ENCODE peak calls at places on chromosomes 11 and 22, in nine cellular contexts. One of them, this sample, is unnamed.

GRCh38 chr11:79139900-79140299 is 300.9 kb downstream of the TENM4 start:
- DNase-seq in ovary: no peak
- DNase-seq in globus pallidus: no peak
- DNase-seq in stimulated activated CD4-positive, alpha-beta T cell treated with anti-CD3 and anti-CD28 coated beads, Interleukin-4, amount 100 ng/mL, for 24 hours: no peak
- DNase-seq in substantia nigra: no peak
- DNase-seq in ELR: no peak
- DNase-seq in cardiac muscle cell: no peak
- DNase-seq in OCI-LY7: no peak
- DNase-seq in T-helper 2 cell: no peak
- DNase-seq in this sample: no peak

GRCh38 chr11:76371170-76371569 is 9.8 kb downstream of the THAP12 start:
- DNase-seq in ovary: no peak
- DNase-seq in globus pallidus: no peak
- DNase-seq in stimulated activated CD4-positive, alpha-beta T cell treated with anti-CD3 and anti-CD28 coated beads, Interleukin-4, amount 100 ng/mL, for 24 hours: peak; percentile 60
- DNase-seq in substantia nigra: no peak
- DNase-seq in ELR: peak; percentile 89
- DNase-seq in cardiac muscle cell: peak; percentile 73
- DNase-seq in OCI-LY7: no peak
- DNase-seq in T-helper 2 cell: no peak
- DNase-seq in this sample: no peak

GRCh38 chr22:37972527-37972926 is 11.8 kb downstream of the SOX10 start:
- DNase-seq in ovary: no peak
- DNase-seq in globus pallidus: peak; percentile 55
- DNase-seq in stimulated activated CD4-positive, alpha-beta T cell treated with anti-CD3 and anti-CD28 coated beads, Interleukin-4, amount 100 ng/mL, for 24 hours: no peak
- DNase-seq in substantia nigra: no peak
- DNase-seq in ELR: no peak
- DNase-seq in cardiac muscle cell: peak; percentile 9
- DNase-seq in OCI-LY7: no peak
- DNase-seq in T-helper 2 cell: no peak
- DNase-seq in this sample: no peak

GRCh38 chr11:33687733-33688479 is 12.7 kb downstream of the C11orf91 start:
- DNase-seq in ovary: no peak
- DNase-seq in globus pallidus: peak; percentile 69
- DNase-seq in stimulated activated CD4-positive, alpha-beta T cell treated with anti-CD3 and anti-CD28 coated beads, Interleukin-4, amount 100 ng/mL, for 24 hours: no peak
- DNase-seq in substantia nigra: no peak
- DNase-seq in ELR: peak; percentile 84
- DNase-seq in cardiac muscle cell: peak; percentile 86
- DNase-seq in OCI-LY7: peak; percentile 74
- DNase-seq in T-helper 2 cell: no peak
- DNase-seq in this sample: no peak

GRCh38 chr11:79196950-79197349 is 243.9 kb downstream of the TENM4 start:
- DNase-seq in ovary: no peak
- DNase-seq in globus pallidus: no peak
- DNase-seq in stimulated activated CD4-positive, alpha-beta T cell treated with anti-CD3 and anti-CD28 coated beads, Interleukin-4, amount 100 ng/mL, for 24 hours: no peak
- DNase-seq in substantia nigra: no peak
- DNase-seq in ELR: no peak
- DNase-seq in cardiac muscle cell: no peak
- DNase-seq in OCI-LY7: no peak
- DNase-seq in T-helper 2 cell: no peak
- DNase-seq in this sample: no peak

GRCh38 chr22:45007946-45008852 is 1.6 kb downstream of the PHF21B start:
- DNase-seq in ovary: peak; percentile 75
- DNase-seq in globus pallidus: peak; percentile 15
- DNase-seq in stimulated activated CD4-positive, alpha-beta T cell treated with anti-CD3 and anti-CD28 coated beads, Interleukin-4, amount 100 ng/mL, for 24 hours: no peak
- DNase-seq in substantia nigra: no peak
- DNase-seq in ELR: peak; percentile 20
- DNase-seq in cardiac muscle cell: peak; percentile 12
- DNase-seq in OCI-LY7: no peak
- DNase-seq in T-helper 2 cell: no peak
- DNase-seq in this sample: peak; percentile 23

GRCh38 chr11:77202941-77203900 is 75.2 kb downstream of the MYO7A start:
- DNase-seq in ovary: no peak
- DNase-seq in globus pallidus: no peak
- DNase-seq in stimulated activated CD4-positive, alpha-beta T cell treated with anti-CD3 and anti-CD28 coated beads, Interleukin-4, amount 100 ng/mL, for 24 hours: no peak
- DNase-seq in substantia nigra: no peak
- DNase-seq in ELR: no peak
- DNase-seq in cardiac muscle cell: no peak
- DNase-seq in OCI-LY7: no peak
- DNase-seq in T-helper 2 cell: no peak
- DNase-seq in this sample: no peak

GRCh38 chr22:46262449-46263207 is 515 bp downstream of the PKDREJ start:
- DNase-seq in ovary: peak; percentile 65
- DNase-seq in globus pallidus: no peak
- DNase-seq in stimulated activated CD4-positive, alpha-beta T cell treated with anti-CD3 and anti-CD28 coated beads, Interleukin-4, amount 100 ng/mL, for 24 hours: peak; percentile 13
- DNase-seq in substantia nigra: no peak
- DNase-seq in ELR: no peak
- DNase-seq in cardiac muscle cell: peak; percentile 67
- DNase-seq in OCI-LY7: no peak
- DNase-seq in T-helper 2 cell: no peak
- DNase-seq in this sample: peak; percentile 22

GRCh38 chr11:11413776-11414175 is 60.7 kb upstream of the CSNK2A3 start:
- DNase-seq in ovary: no peak
- DNase-seq in globus pallidus: no peak
- DNase-seq in stimulated activated CD4-positive, alpha-beta T cell treated with anti-CD3 and anti-CD28 coated beads, Interleukin-4, amount 100 ng/mL, for 24 hours: no peak
- DNase-seq in substantia nigra: no peak
- DNase-seq in ELR: no peak
- DNase-seq in cardiac muscle cell: no peak
- DNase-seq in OCI-LY7: no peak
- DNase-seq in T-helper 2 cell: no peak
- DNase-seq in this sample: no peak

GRCh38 chr11:117498791-117499190 is 171.1 kb downstream of the CEP164 start:
- DNase-seq in ovary: no peak
- DNase-seq in globus pallidus: no peak
- DNase-seq in stimulated activated CD4-positive, alpha-beta T cell treated with anti-CD3 and anti-CD28 coated beads, Interleukin-4, amount 100 ng/mL, for 24 hours: no peak
- DNase-seq in substantia nigra: no peak
- DNase-seq in ELR: no peak
- DNase-seq in cardiac muscle cell: no peak
- DNase-seq in OCI-LY7: no peak
- DNase-seq in T-helper 2 cell: no peak
- DNase-seq in this sample: no peak

GRCh38 chr22:35411112-35411511 is 11.2 kb downstream of the MCM5 start:
- DNase-seq in ovary: no peak
- DNase-seq in globus pallidus: no peak
- DNase-seq in stimulated activated CD4-positive, alpha-beta T cell treated with anti-CD3 and anti-CD28 coated beads, Interleukin-4, amount 100 ng/mL, for 24 hours: no peak
- DNase-seq in substantia nigra: no peak
- DNase-seq in ELR: no peak
- DNase-seq in cardiac muscle cell: no peak
- DNase-seq in OCI-LY7: peak; percentile 87
- DNase-seq in T-helper 2 cell: no peak
- DNase-seq in this sample: no peak

GRCh38 chr11:123532131-123532530 is 102.1 kb downstream of the GRAMD1B start:
- DNase-seq in ovary: no peak
- DNase-seq in globus pallidus: no peak
- DNase-seq in stimulated activated CD4-positive, alpha-beta T cell treated with anti-CD3 and anti-CD28 coated beads, Interleukin-4, amount 100 ng/mL, for 24 hours: no peak
- DNase-seq in substantia nigra: no peak
- DNase-seq in ELR: no peak
- DNase-seq in cardiac muscle cell: no peak
- DNase-seq in OCI-LY7: no peak
- DNase-seq in T-helper 2 cell: no peak
- DNase-seq in this sample: no peak

GRCh38 chr11:41943671-41944070 is 484.2 kb upstream of the LRRC4C start:
- DNase-seq in ovary: no peak
- DNase-seq in globus pallidus: no peak
- DNase-seq in stimulated activated CD4-positive, alpha-beta T cell treated with anti-CD3 and anti-CD28 coated beads, Interleukin-4, amount 100 ng/mL, for 24 hours: no peak
- DNase-seq in substantia nigra: no peak
- DNase-seq in ELR: no peak
- DNase-seq in cardiac muscle cell: no peak
- DNase-seq in OCI-LY7: no peak
- DNase-seq in T-helper 2 cell: no peak
- DNase-seq in this sample: no peak